ENCODE peak calls at places on chromosomes 2 and 18, in seven cellular contexts. W is CD4-positive, CD25-positive, alpha-beta regulatory T cell; I is neuronal stem cell; T is cardiac muscle cell; M is pancreas; J is naive thymus-derived CD4-positive, alpha-beta T cell; G is effector memory CD4-positive, alpha-beta T cell. D is an unnamed sample. For H3K4me1, the result is how much of the 10 kb centered on the place peaks cover.

GRCh38 chr18:59996370-59996966 is 96.7 kb downstream of the PMAIP1 start:
- DNase-seq in T (peak), G (no peak), I (no peak), W (peak), M (no peak), J (no peak), D (no peak)

GRCh38 chr2:181780159-181781081 is 100.1 kb upstream of the NEUROD1 start:
- DNase-seq in J (no peak), I (no peak), M (no peak), W (no peak), G (no peak), T (peak), D (no peak)

GRCh38 chr18:22681912-22682311 is 251.2 kb upstream of the RBBP8 start:
- DNase-seq in I (no peak), T (no peak), W (no peak), M (no peak), J (no peak), G (no peak), D (no peak)

GRCh38 chr18:56245856-56246575 is 392.4 kb downstream of the TXNL1 start:
- DNase-seq in J (no peak), G (no peak), W (no peak), T (peak), I (no peak), M (no peak), D (no peak)

GRCh38 chr2:219331560-219332213 is 857 bp downstream of the RESP18 start:
- DNase-seq in G (no peak), W (no peak), J (peak), T (peak), I (peak), M (no peak), D (no peak)

GRCh38 chr2:130798472-130799221 is 38.1 kb upstream of the ARHGEF4 start:
- DNase-seq in I (no peak), G (no peak), J (no peak), T (peak), M (no peak), W (no peak), D (no peak)

GRCh38 chr2:95207111-95207961 is at the start of gene ZNF892:
- DNase-seq in T (peak), G (peak), M (peak), I (peak), W (peak), J (peak), D (peak)

GRCh38 chr2:233813236-233814062 is 35.3 kb downstream of the MROH2A start:
- DNase-seq in W (no peak), I (no peak), T (no peak), G (no peak), M (peak), J (no peak), D (peak)

GRCh38 chr2:63192169-63192888 is 141.7 kb downstream of the OTX1 start:
- DNase-seq in M (no peak), J (no peak), T (no peak), G (no peak), I (no peak), W (no peak), D (no peak)

GRCh38 chr2:148888003-148888501 is 13.0 kb downstream of the KIF5C start:
- DNase-seq in W (peak), G (no peak), J (no peak), M (no peak), I (peak), T (no peak), D (peak)

GRCh38 chr2:219688560-219689445 is 61.4 kb downstream of the SLC4A3 start:
- DNase-seq in G (no peak), J (no peak), M (no peak), I (no peak), W (no peak), T (peak), D (no peak)

GRCh38 chr18:74905245-74905644 is 303.7 kb downstream of the PTGR3 start:
- DNase-seq in I (no peak), M (no peak), G (no peak), W (no peak), J (no peak), T (no peak), D (no peak)

GRCh38 chr18:48749768-48750167 is 201.0 kb downstream of the SMAD7 start:
- DNase-seq in W (no peak), I (no peak), G (no peak), T (peak), M (no peak), J (no peak), D (no peak)

GRCh38 chr2:42098571-42099430 is 51.0 kb downstream of the PKDCC start:
- DNase-seq in M (no peak), T (peak), G (no peak), W (no peak), I (no peak), J (no peak), D (no peak)

GRCh38 chr18:58205087-58205779 is 161.2 kb downstream of the NEDD4L start:
- DNase-seq in W (no peak), J (no peak), M (no peak), T (peak), I (no peak), G (no peak), D (no peak)

GRCh38 chr2:113268621-113269360 is 9.9 kb downstream of the PAX8 start:
- DNase-seq in W (no peak), G (no peak), I (no peak), T (no peak), M (no peak), J (no peak), D (no peak)

GRCh38 chr18:10142496-10143160 is 228.8 kb downstream of the VAPA start:
- DNase-seq in T (peak), G (no peak), W (no peak), M (no peak), I (no peak), J (no peak), D (no peak)

GRCh38 chr2:12087175-12087574 is 340.7 kb downstream of the LPIN1 start:
- DNase-seq in G (no peak), W (no peak), T (no peak), I (no peak), M (no peak), J (no peak), D (no peak)

GRCh38 chr2:223594259-223594658 is 7.9 kb downstream of the SCG2 start:
- DNase-seq in G (no peak), I (no peak), J (no peak), T (no peak), W (no peak), M (no peak), D (no peak)

GRCh38 chr2:197130318-197130717 is 180.3 kb downstream of the ANKRD44 start:
- DNase-seq in W (peak), T (no peak), M (no peak), G (no peak), J (no peak), I (no peak), D (no peak)

GRCh38 chr2:200329798-200330197 is 23.3 kb downstream of the SPATS2L start:
- DNase-seq in G (no peak), W (no peak), I (no peak), M (no peak), J (no peak), T (no peak), D (no peak)

GRCh38 chr2:172772637-172773036 is 37.0 kb downstream of the RAPGEF4 start:
- DNase-seq in I (no peak), J (no peak), T (peak), M (no peak), W (no peak), G (no peak), D (no peak)

GRCh38 chr2:10414000-10414451 is 34.1 kb downstream of the ODC1 start:
- DNase-seq in G (no peak), W (no peak), I (no peak), M (peak), J (no peak), T (no peak), D (no peak)

GRCh38 chr2:218259099-218259921 is 1.5 kb upstream of the GPBAR1 start:
- DNase-seq in I (no peak), W (no peak), G (no peak), M (no peak), T (peak), J (no peak), D (no peak)

DNA sequence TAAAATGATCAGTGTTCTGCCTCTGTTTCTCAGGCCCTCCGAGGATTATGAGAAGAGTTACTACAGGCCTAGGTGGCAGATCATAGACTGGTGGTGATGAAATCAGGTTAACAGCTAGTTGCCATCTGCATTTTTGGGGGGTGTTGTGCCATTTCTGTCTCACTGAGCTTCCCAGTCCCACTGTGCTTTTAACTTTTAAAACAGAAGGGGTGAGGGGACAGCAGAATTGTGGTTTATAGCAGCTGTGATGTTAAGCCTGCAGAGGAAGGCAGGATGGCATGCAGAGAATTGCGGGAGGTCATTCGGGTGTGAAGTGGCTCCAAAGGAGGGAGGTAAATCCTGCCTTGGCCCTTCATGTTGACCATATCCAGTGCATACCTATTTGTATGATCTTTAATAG is 5.0 kb downstream of the CAB39 start:
- DNase-seq in T (no peak), J (no peak), G (no peak), I (peak), M (no peak), W (no peak), D (no peak)
- H3K27ac ChIP-seq in T (peak), J (peak), G (peak), I (peak), M (no peak), W (peak), D (no peak)

DNA sequence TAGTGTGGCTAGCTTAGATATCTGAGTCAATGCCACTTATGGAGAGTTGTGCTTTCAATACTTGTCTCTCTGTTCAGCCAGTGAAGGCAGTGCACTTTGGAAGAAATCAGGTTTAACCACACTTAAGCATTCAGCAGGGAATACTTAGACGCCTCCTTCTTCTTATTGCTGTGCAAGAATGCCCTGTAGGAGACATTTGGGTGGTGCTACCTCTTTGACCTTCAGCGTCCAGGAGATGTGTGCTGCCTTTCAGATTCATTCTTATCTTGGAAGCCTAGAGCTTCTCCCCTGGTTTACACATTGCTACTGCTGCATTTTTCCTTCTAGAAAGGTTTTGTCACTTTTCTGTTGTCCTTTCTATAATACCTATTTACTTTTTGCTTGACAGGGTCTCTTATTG is 350.5 kb downstream of the ARL6IP6 start:
- DNase-seq in G (no peak), T (no peak), W (no peak), J (no peak), I (no peak), M (no peak), D (no peak)
- H3K4me1 ChIP-seq in G (under half), T (under half), W (under half), J (under half), I (under half), M (under half), D (under half)

DNA sequence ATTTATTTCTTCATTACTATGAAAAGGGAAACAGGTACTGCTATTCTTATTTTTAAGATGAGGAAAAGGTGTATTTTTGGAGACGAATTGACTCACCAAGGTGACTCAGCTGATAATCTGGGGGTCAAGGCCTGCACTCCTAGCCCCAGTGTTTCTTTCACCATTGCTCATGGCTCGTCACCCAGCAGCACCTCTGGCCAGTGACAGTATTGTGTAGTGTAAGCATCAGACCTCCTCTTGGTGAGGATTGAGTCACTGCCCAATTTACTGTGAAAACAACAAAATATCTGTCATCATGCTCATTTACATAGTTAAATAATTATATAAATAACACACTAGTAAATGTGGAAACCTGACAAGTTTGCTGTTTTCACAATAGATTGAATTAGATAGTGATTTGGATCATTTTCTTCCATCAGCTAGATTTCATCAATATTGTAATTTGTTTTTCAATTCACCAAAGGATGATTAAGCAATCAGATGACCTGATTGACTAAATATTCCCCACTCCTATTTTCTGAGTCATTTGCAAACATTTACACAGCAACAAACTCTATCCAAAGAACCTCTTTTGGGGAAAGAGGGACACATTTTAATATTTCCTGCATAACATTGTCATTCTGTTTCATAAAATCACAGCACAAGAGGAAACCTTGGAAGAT is 492.8 kb upstream of the RAB12 start:
- DNase-seq in I (no peak), T (peak), M (no peak), W (no peak), G (no peak), J (no peak), D (no peak)
- H3K27ac ChIP-seq in I (no peak), T (no peak), M (no peak), W (no peak), G (no peak), J (no peak), D (no peak)

DNA sequence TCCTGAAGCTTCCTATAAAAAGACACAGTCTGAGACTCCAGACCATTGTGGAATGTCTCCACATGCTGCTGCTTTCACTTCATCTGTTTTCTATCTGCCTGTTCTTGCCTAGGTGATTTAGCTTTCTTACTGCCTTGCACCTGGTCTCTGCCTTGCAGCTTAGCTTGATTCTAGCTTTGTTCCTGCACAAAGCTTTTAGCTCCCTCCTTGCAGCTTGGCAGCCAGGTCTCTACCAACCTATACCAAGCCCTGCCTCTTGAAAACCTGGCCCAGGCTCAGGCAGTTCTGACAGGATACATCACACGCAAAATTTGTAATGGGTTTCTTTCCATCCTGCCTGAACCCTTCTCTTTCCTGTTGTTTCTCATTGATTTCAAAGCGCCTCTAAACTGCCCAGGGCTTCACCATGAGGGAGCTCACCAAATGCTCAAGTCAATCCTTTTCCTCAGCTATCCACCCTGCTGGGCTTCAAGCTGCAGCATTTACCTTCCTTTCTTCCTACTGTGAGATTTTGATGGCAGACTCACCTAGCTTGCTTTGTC is 941.3 kb upstream of the NXPH2 start:
- DNase-seq in W (no peak), J (no peak), T (no peak), G (no peak), I (no peak), M (no peak), D (no peak)
- H3K4me1 ChIP-seq in W (under half), J (under half), T (under half), G (under half), I (under half), M (under half), D (under half)

DNA sequence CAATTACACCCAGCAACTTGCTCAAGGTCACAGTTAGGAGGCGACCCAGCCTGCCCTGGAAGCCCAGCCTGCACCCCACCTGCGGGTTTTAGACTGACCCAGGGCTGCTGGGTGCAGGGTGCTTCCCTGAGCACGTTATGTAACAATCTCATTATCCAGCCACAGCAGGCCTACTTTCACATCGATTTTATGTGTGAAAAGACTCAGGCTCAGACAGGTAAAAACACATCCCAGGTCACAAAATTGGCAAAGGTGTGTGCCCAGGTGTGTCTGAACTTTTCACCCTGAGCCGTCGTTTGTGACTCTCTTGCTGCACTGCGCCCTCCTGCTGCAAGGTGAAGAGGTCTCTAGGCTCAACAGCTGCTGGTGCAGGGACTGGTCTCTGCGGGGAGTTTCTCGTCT is 668.2 kb upstream of the HS6ST1 start:
- DNase-seq in T (no peak), W (no peak), I (no peak), J (no peak), M (peak), G (no peak), D (no peak)
- H3K27ac ChIP-seq in T (no peak), W (no peak), I (no peak), J (no peak), M (peak), G (no peak), D (no peak)